ENCODE peak calls at places on chromosomes 16 and 17, in five cellular contexts. V, F, C, B and J are unnamed samples.
A peak's percentile ranks its signal among the peaks of the same experiment; 100 is the strongest.

GRCh38 chr17:17096438-17097178 is 54.4 kb downstream of the MPRIP start:
- DNase-seq in F (no peak), C (peak; percentile 41), B (no peak), V (no peak), J (no peak)

GRCh38 chr16:89655062-89655643 is 2.4 kb downstream of the CHMP1A start:
- DNase-seq in C (no peak), B (no peak), V (no peak), F (no peak), J (no peak)

GRCh38 chr16:29743827-29744531 is 1.8 kb downstream of the C16orf54 start:
- DNase-seq in C (peak; percentile 28), V (no peak), F (peak; percentile 31), B (no peak), J (no peak)

GRCh38 chr16:53435066-53435688 is 906 bp downstream of the RBL2 start:
- DNase-seq in V (peak; percentile 77), B (peak; percentile 71), F (peak; percentile 86), C (peak; percentile 79), J (peak; percentile 74)

GRCh38 chr17:44209786-44210341 is 9.6 kb downstream of the UBTF start:
- DNase-seq in C (no peak), F (no peak), V (no peak), B (no peak), J (no peak)

GRCh38 chr17:72031219-72031906 is 89.5 kb upstream of the SOX9 start:
- DNase-seq in B (no peak), C (no peak), F (no peak), V (no peak), J (no peak)

GRCh38 chr17:68289936-68290267 is 1.0 kb downstream of the SLC16A6 start:
- DNase-seq in C (no peak), V (no peak), F (no peak), B (no peak), J (no peak)

GRCh38 chr17:16974569-16975265 is 2.8 kb upstream of the TNFRSF13B start:
- DNase-seq in V (no peak), C (no peak), B (no peak), F (no peak), J (no peak)

GRCh38 chr16:57609541-57610401 is 18.7 kb upstream of the ADGRG1 start:
- DNase-seq in F (peak; percentile 56), C (peak; percentile 56), V (peak; percentile 49), B (no peak), J (no peak)

GRCh38 chr16:76386784-76387183 is 109.6 kb downstream of the CNTNAP4 start:
- DNase-seq in B (no peak), F (no peak), C (no peak), V (no peak), J (no peak)

GRCh38 chr16:56193951-56194726 is 2.9 kb downstream of the GNAO1 start:
- DNase-seq in C (peak; percentile 70), V (peak; percentile 87), B (no peak), F (peak; percentile 54), J (peak; percentile 71)

GRCh38 chr17:59845595-59846390 is 47.0 kb downstream of the TUBD1 start:
- DNase-seq in F (no peak), C (peak; percentile 81), V (no peak), B (peak; percentile 88), J (peak; percentile 55)

GRCh38 chr17:8320990-8321389 is 10.9 kb downstream of the ARHGEF15 start:
- DNase-seq in C (no peak), V (no peak), B (no peak), F (no peak), J (no peak)

GRCh38 chr16:23365602-23366240 is 63.6 kb downstream of the SCNN1B start:
- DNase-seq in C (no peak), B (no peak), V (no peak), F (no peak), J (no peak)

GRCh38 chr16:241866-242265 is 7.2 kb downstream of the FAM234A start:
- DNase-seq in B (no peak), F (no peak), V (no peak), C (no peak), J (no peak)

GRCh38 chr16:47567321-47567720 is 106.2 kb downstream of the PHKB start:
- DNase-seq in F (no peak), B (no peak), V (no peak), C (no peak), J (no peak)

GRCh38 chr17:65472602-65473001 is 88.8 kb downstream of the AXIN2 start:
- DNase-seq in C (no peak), V (peak; percentile 85), F (no peak), B (no peak), J (peak; percentile 76)

GRCh38 chr16:58336332-58337089 is 41.7 kb upstream of the PRSS54 start:
- DNase-seq in C (peak; percentile 87), V (peak; percentile 86), B (peak; percentile 74), F (peak; percentile 80), J (peak; percentile 83)

GRCh38 chr17:82545071-82545462 is 25.5 kb downstream of the FOXK2 start:
- DNase-seq in F (no peak), B (no peak), C (no peak), V (no peak), J (no peak)

GRCh38 chr17:76337413-76337777 is 16.3 kb downstream of the PRPSAP1 start:
- DNase-seq in V (no peak), F (no peak), B (no peak), C (no peak), J (no peak)

GRCh38 chr16:1708768-1709180 is 2.8 kb downstream of the MAPK8IP3 start:
- DNase-seq in F (no peak), C (no peak), V (no peak), B (no peak), J (no peak)

GRCh38 chr17:34259151-34259550 is 4.1 kb downstream of the CCL2 start:
- DNase-seq in C (no peak), B (no peak), F (no peak), V (no peak), J (no peak)

GRCh38 chr16:12461201-12461600 is 342.5 kb downstream of the CPPED1 start:
- DNase-seq in F (no peak), C (no peak), V (no peak), B (no peak), J (no peak)

GRCh38 chr17:78728495-78728894 is 53.6 kb downstream of the CYTH1 start:
- DNase-seq in B (no peak), V (no peak), C (no peak), F (no peak), J (no peak)

GRCh38 chr17:66633322-66633965 is 201.5 kb upstream of the CACNG5 start:
- DNase-seq in C (no peak), B (no peak), F (no peak), V (no peak), J (no peak)

GRCh38 chr16:8866118-8866883 is 2.5 kb downstream of the CARHSP1 start:
- DNase-seq in V (no peak), B (no peak), C (peak; percentile 54), F (no peak), J (no peak)
- H3K4me1 ChIP-seq in V (peaks cover 47% of the 10 kb centered on the region), B (peaks cover 64% of the 10 kb centered on the region), C (peaks cover 50% of the 10 kb centered on the region), F (peaks cover 3% of the 10 kb centered on the region), J (peaks cover 78% of the 10 kb centered on the region)

DNA sequence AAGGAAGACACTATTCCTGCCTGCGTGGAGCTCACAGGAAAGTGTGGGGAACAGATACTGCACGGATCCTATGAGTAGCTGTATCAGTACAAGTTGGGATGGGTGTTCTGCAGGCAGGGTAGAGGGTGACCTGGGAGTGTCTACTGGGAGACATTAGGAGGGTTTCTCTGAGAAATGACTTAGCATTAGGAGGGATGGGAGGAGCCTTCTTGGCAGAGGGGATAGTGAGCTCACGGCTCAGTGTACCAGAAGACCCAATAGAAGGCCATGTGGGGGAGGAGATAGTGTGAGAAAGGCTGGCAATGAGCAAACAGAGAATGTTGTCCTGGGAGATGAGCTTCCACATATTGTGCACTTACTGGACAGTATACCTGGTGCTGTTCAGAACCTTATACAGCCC is 109.1 kb downstream of the MSI2 start:
- DNase-seq in C (no peak), V (no peak), B (no peak), F (no peak), J (no peak)
- H3K4me1 ChIP-seq in C (no peaks in the 10 kb centered on the region), V (peaks cover 14% of the 10 kb centered on the region), B (peaks cover 7% of the 10 kb centered on the region), F (no peaks in the 10 kb centered on the region), J (peaks cover 9% of the 10 kb centered on the region)

GRCh38 chr17:63999680-64000531 is 1.8 kb downstream of the PRR29 start:
- DNase-seq in F (no peak), C (no peak), B (no peak), V (no peak), J (no peak)
- H3K4me1 ChIP-seq in F (no peaks in the 10 kb centered on the region), C (peaks cover 17% of the 10 kb centered on the region), B (no peaks in the 10 kb centered on the region), V (peaks cover 29% of the 10 kb centered on the region), J (peaks cover 37% of the 10 kb centered on the region)

DNA sequence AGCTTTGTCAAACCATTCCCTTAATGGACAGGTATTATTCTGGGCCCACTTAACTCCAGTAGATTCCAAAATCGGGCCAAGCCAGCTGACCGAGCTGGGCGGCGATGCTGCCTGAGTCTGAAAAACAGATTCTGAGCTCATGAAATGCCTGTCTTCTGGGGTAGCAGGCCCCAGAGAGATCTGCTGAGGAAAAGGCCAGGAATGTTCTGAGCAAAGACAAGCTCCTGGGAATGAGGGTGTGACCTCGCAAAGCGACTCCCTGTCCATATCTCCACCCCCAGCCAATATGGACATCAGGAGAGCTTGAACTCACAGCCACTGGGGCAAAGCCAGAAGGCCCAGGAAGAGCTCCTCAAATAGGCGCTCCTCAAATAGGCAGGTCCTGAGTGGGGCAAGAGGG is 23.7 kb downstream of the ZNF423 start:
- DNase-seq in F (no peak), V (no peak), B (no peak), C (no peak), J (no peak)
- H3K4me1 ChIP-seq in F (no peaks in the 10 kb centered on the region), V (peaks cover 38% of the 10 kb centered on the region), B (no peaks in the 10 kb centered on the region), C (peaks cover 31% of the 10 kb centered on the region), J (peaks cover 70% of the 10 kb centered on the region)

GRCh38 chr16:27458196-27458728 is 56.3 kb downstream of the IL21R start:
- DNase-seq in C (no peak), B (no peak), V (no peak), F (no peak), J (no peak)

GRCh38 chr16:27452569-27453475 is 50.8 kb downstream of the IL21R start:
- DNase-seq in B (no peak), F (no peak), C (no peak), V (no peak), J (no peak)

GRCh38 chr16:27453476-27453825 is 51.5 kb downstream of the IL21R start:
- DNase-seq in B (no peak), F (no peak), V (no peak), C (no peak), J (no peak)

GRCh38 chr16:27458987-27459688 is 57.2 kb downstream of the IL21R start:
- DNase-seq in V (no peak), B (no peak), F (no peak), C (no peak), J (no peak)

GRCh38 chr16:27455700-27456099 is 53.7 kb downstream of the IL21R start:
- DNase-seq in V (no peak), C (no peak), F (no peak), B (no peak), J (peak; percentile 34)
- H3K4me1 ChIP-seq in V (peaks cover 16% of the 10 kb centered on the region), C (no peaks in the 10 kb centered on the region), F (no peaks in the 10 kb centered on the region), B (no peaks in the 10 kb centered on the region), J (peaks cover 24% of the 10 kb centered on the region)

GRCh38 chr16:67858448-67858993 is 11.0 kb upstream of the CENPT start:
- DNase-seq in F (no peak), C (peak; percentile 26), V (no peak), B (no peak), J (no peak)
- H3K4me1 ChIP-seq in F (no peaks in the 10 kb centered on the region), C (peaks cover 40% of the 10 kb centered on the region), V (peaks cover 22% of the 10 kb centered on the region), B (peaks cover 15% of the 10 kb centered on the region), J (peaks cover 61% of the 10 kb centered on the region)